ENCODE peak calls at places on chromosomes 7 and 10, in six cellular contexts. L is A549; K is lower lobe of right lung; J is mammary epithelial cell; Y is ovary; P is CD8-positive, alpha-beta T cell. Z is an unnamed sample.

GRCh38 chr10:78511324-78512204 is 477.9 kb downstream of the RPS24 start:
- DNase-seq in L (no peak), K (no peak), J (no peak), Y (no peak), P (peak), Z (no peak)

GRCh38 chr10:17213646-17214349 is 12.3 kb upstream of the TRDMT1 start:
- DNase-seq in L (no peak), K (no peak), J (peak), Y (no peak), P (no peak), Z (no peak)

GRCh38 chr10:43249962-43250624 is 16.8 kb downstream of the RASGEF1A start:
- DNase-seq in L (no peak), K (peak), J (no peak), Y (peak), P (peak), Z (peak)

GRCh38 chr7:47757946-47758371 is 176.0 kb upstream of the TNS3 start:
- DNase-seq in L (no peak), K (peak), J (peak), Y (peak), P (no peak), Z (peak)

GRCh38 chr10:8563478-8563877 is 509.0 kb downstream of the GATA3 start:
- DNase-seq in L (no peak), K (no peak), J (no peak), Y (no peak), P (no peak), Z (no peak)

GRCh38 chr7:2004841-2005351 is 227.8 kb downstream of the MAD1L1 start:
- DNase-seq in L (no peak), K (peak), J (no peak), Y (no peak), P (no peak), Z (peak)

GRCh38 chr10:101602767-101603398 is 14.8 kb downstream of the DPCD start:
- DNase-seq in L (peak), K (peak), J (peak), Y (peak), P (no peak), Z (peak)

GRCh38 chr7:138099813-138100212 is 23.6 kb downstream of the AKR1D1 start:
- DNase-seq in L (no peak), K (no peak), J (no peak), Y (no peak), P (no peak), Z (no peak)

GRCh38 chr10:21172774-21173432 is 275.8 kb upstream of the NEBL start:
- DNase-seq in L (peak), K (peak), J (no peak), Y (no peak), P (no peak), Z (no peak)

GRCh38 chr10:94066411-94066810 is 72.7 kb downstream of the PLCE1 start:
- DNase-seq in L (no peak), K (no peak), J (peak), Y (peak), P (no peak), Z (no peak)

GRCh38 chr7:33210958-33211357 is 81.6 kb downstream of the BBS9 start:
- DNase-seq in L (no peak), K (no peak), J (no peak), Y (no peak), P (no peak), Z (no peak)

GRCh38 chr7:135884495-135885237 is 92.5 kb downstream of the MTPN start:
- DNase-seq in L (no peak), K (no peak), J (no peak), Y (no peak), P (no peak), Z (no peak)

GRCh38 chr7:155198901-155199845 is 98.5 kb upstream of the INSIG1 start:
- DNase-seq in L (peak), K (no peak), J (peak), Y (no peak), P (no peak), Z (no peak)

GRCh38 chr10:69874464-69874863 is 72.8 kb downstream of the COL13A1 start:
- DNase-seq in L (peak), K (no peak), J (peak), Y (no peak), P (no peak), Z (no peak)

GRCh38 chr10:93413252-93413689 is 68.9 kb downstream of the MYOF start:
- DNase-seq in L (no peak), K (no peak), J (no peak), Y (no peak), P (peak), Z (no peak)

GRCh38 chr7:17773289-17773626 is 167.0 kb downstream of the SNX13 start:
- DNase-seq in L (peak), K (no peak), J (peak), Y (no peak), P (no peak), Z (no peak)

GRCh38 chr7:90655566-90655965 is 59.4 kb downstream of the CDK14 start:
- DNase-seq in L (no peak), K (no peak), J (peak), Y (no peak), P (no peak), Z (no peak)

GRCh38 chr7:110347091-110347490 is 743.8 kb upstream of the LRRN3 start:
- DNase-seq in L (no peak), K (no peak), J (peak), Y (no peak), P (no peak), Z (no peak)

GRCh38 chr10:132792796-132793195 is 6.8 kb upstream of the NKX6-2 start:
- DNase-seq in L (no peak), K (no peak), J (no peak), Y (no peak), P (no peak), Z (no peak)

GRCh38 chr10:48610585-48611093 is 5.8 kb upstream of the ARHGAP22 start:
- DNase-seq in L (no peak), K (no peak), J (no peak), Y (no peak), P (no peak), Z (no peak)

GRCh38 chr10:77274046-77274795 is 363.4 kb downstream of the KCNMA1 start:
- DNase-seq in L (no peak), K (no peak), J (peak), Y (no peak), P (no peak), Z (no peak)

GRCh38 chr7:126524967-126525366 is 727.8 kb downstream of the GRM8 start:
- DNase-seq in L (no peak), K (no peak), J (no peak), Y (no peak), P (no peak), Z (no peak)

GRCh38 chr7:67940400-67940799 is 943.8 kb downstream of the TYW1 start:
- DNase-seq in L (no peak), K (no peak), J (no peak), Y (no peak), P (no peak), Z (no peak)

GRCh38 chr7:114922652-114923402 is 933 bp downstream of the MDFIC start:
- DNase-seq in L (peak), K (peak), J (peak), Y (peak), P (peak), Z (peak)

GRCh38 chr10:79431891-79432831 is 13.3 kb downstream of the ZCCHC24 start:
- DNase-seq in L (no peak), K (no peak), J (no peak), Y (peak), P (no peak), Z (no peak)

GRCh38 chr7:19268737-19269136 is 123.5 kb upstream of the FERD3L start:
- DNase-seq in L (no peak), K (no peak), J (peak), Y (no peak), P (no peak), Z (no peak)

GRCh38 chr7:39691821-39692220 is 68.4 kb downstream of the RALA start:
- DNase-seq in L (no peak), K (no peak), J (peak), Y (no peak), P (no peak), Z (no peak)

GRCh38 chr10:21518629-21519321 is 6.7 kb downstream of the SKIDA1 start:
- DNase-seq in L (no peak), K (peak), J (peak), Y (peak), P (no peak), Z (no peak)

GRCh38 chr10:109957092-109957797 is 33.9 kb upstream of the XPNPEP1 start:
- DNase-seq in L (no peak), K (no peak), J (no peak), Y (no peak), P (no peak), Z (no peak)

GRCh38 chr7:31043035-31043434 is 9.1 kb upstream of the ADCYAP1R1 start:
- DNase-seq in L (no peak), K (no peak), J (no peak), Y (no peak), P (no peak), Z (no peak)

GRCh38 chr7:140079121-140079536 is 16.4 kb upstream of the PARP12 start:
- DNase-seq in L (peak), K (no peak), J (peak), Y (peak), P (no peak), Z (no peak)

GRCh38 chr10:121559321-121559720 is 38.9 kb downstream of the FGFR2 start:
- DNase-seq in L (no peak), K (no peak), J (no peak), Y (no peak), P (no peak), Z (no peak)

GRCh38 chr7:78149787-78150186 is 351.2 kb downstream of the PHTF2 start:
- DNase-seq in L (no peak), K (no peak), J (no peak), Y (no peak), P (no peak), Z (no peak)

GRCh38 chr10:116773306-116773705 is 30.9 kb upstream of the HSPA12A start:
- DNase-seq in L (no peak), K (no peak), J (no peak), Y (no peak), P (no peak), Z (no peak)

GRCh38 chr10:110437761-110438341 is 59.9 kb upstream of the DUSP5 start:
- DNase-seq in L (no peak), K (no peak), J (no peak), Y (no peak), P (no peak), Z (no peak)

GRCh38 chr7:158979023-158979529 is 122.7 kb downstream of the DYNC2I1 start:
- DNase-seq in L (no peak), K (no peak), J (no peak), Y (no peak), P (no peak), Z (no peak)

GRCh38 chr7:144787127-144787526 is 48.7 kb downstream of the TPK1 start:
- DNase-seq in L (no peak), K (no peak), J (no peak), Y (no peak), P (no peak), Z (no peak)
- TF ChIP-seq CTCF in L (no peak), K (no peak), J (peak), Y (no peak), P (no peak), Z (peak)

GRCh38 chr10:13472359-13472758 is 56.5 kb downstream of the BEND7 start:
- DNase-seq in L (no peak), K (no peak), J (no peak), Y (no peak), P (no peak), Z (no peak)

GRCh38 chr10:13475124-13475523 is 53.7 kb downstream of the BEND7 start:
- DNase-seq in L (no peak), K (no peak), J (peak), Y (no peak), P (no peak), Z (no peak)

GRCh38 chr10:13473986-13474385 is 54.8 kb downstream of the BEND7 start:
- DNase-seq in L (no peak), K (no peak), J (no peak), Y (no peak), P (no peak), Z (no peak)

GRCh38 chr10:13470270-13470669 is 58.5 kb downstream of the BEND7 start:
- DNase-seq in L (no peak), K (no peak), J (no peak), Y (no peak), P (no peak), Z (no peak)
- TF ChIP-seq CTCF in L (no peak), K (no peak), J (peak), Y (no peak), P (no peak), Z (no peak)

GRCh38 chr10:22805304-22805703 is 90.9 kb upstream of the PIP4K2A start:
- DNase-seq in L (no peak), K (no peak), J (no peak), Y (no peak), P (no peak), Z (no peak)
- TF ChIP-seq CTCF in L (no peak), K (no peak), J (no peak), Y (no peak), P (no peak), Z (peak)

GRCh38 chr7:44377134-44377463 is 51.7 kb upstream of the CAMK2B start:
- DNase-seq in L (no peak), K (no peak), J (no peak), Y (no peak), P (peak), Z (no peak)

GRCh38 chr7:44375926-44376342 is 50.5 kb upstream of the CAMK2B start:
- DNase-seq in L (no peak), K (no peak), J (no peak), Y (no peak), P (no peak), Z (no peak)

GRCh38 chr7:44374007-44374763 is 48.8 kb upstream of the CAMK2B start:
- DNase-seq in L (no peak), K (no peak), J (no peak), Y (no peak), P (peak), Z (no peak)

GRCh38 chr7:44376429-44377133 is 51.2 kb upstream of the CAMK2B start:
- DNase-seq in L (no peak), K (no peak), J (no peak), Y (no peak), P (peak), Z (no peak)

GRCh38 chr7:44375236-44375699 is 49.9 kb upstream of the CAMK2B start:
- DNase-seq in L (no peak), K (no peak), J (no peak), Y (no peak), P (peak), Z (no peak)
- TF ChIP-seq CTCF in L (peak), K (peak), J (peak), Y (no peak), P (no peak), Z (peak)

DNA sequence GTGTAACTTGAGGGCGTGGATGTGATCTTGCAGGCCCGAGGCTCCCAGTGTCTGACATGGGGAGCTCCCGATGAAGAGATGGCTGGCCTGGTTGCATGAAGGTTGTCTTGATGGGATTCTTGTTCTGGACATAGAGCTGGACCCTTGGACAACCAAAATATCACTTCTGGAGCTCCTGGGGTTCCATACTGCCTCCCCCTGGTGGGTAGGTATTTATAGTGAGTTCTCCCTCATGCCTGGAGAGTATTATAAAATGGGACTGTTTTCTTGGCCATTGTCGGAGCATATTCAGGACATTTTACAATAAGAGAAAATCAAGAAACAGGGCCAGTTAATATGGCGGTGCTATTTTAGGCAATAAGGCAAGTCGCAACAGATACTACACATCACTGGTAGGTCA is 32.6 kb upstream of the GIMAP8 start:
- DNase-seq in L (no peak), K (no peak), J (no peak), Y (no peak), P (peak), Z (no peak)
- TF ChIP-seq CTCF in L (peak), K (no peak), J (no peak), Y (no peak), P (no peak), Z (no peak)

DNA sequence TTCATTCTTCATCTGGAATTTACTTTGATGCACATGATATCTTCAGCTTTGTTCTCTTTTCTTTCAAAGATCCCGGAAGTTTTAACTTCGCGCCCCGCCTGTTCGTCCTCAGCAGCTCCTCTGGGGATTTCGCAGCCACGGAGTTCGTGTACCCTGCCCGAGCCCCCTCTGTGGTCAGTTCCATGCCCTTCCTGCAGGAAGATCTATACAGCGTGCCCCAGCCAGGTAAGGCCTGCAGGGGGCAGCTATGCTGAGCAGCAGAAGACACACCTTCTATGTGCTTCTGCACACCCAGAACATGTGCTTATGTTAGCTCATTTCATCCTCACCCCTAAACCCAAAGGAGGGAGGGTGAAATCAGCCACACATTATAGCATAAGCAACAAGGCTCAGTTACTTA is 79.7 kb upstream of the LYZL2 start:
- DNase-seq in L (no peak), K (no peak), J (no peak), Y (no peak), P (no peak), Z (no peak)
- TF ChIP-seq CTCF in L (no peak), K (no peak), J (no peak), Y (no peak), P (no peak), Z (no peak)

DNA sequence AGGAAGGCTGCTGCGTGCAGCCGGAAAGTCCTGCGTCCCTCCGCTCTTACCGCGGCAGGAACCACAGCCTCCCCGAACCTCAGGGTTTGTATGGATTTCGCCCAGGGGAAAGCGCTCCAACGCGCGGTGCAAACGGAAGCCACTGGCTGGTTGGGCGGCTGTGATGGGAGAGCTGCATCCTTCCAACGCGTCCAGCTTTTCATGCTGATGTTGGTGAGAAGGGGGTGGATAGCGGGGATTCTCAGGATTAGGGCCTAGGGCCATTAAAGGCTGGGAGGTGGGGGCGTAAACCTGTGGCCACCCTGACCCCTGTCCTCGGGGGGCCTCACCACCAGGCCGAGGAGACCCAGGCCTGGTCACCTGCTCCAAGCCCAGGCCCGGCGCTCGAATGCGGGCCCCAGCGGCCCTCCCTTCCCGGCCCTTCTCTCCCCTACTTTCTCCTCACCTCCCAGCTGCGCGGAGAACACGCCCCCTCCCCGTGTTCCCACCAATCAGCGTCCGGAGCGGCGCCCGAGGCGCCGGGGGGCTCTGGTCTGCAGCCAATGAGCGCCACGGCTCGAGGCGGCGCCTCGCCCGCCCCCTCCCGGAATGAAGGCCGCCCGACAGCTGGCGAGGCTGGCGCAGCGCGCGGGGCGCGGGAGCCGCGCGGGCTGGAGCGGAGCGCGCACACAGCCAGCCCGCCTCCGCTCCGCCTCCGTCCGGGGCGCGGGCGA is 458 bp upstream of the NANOS1 start:
- DNase-seq in L (peak), K (peak), J (peak), Y (peak), P (peak), Z (peak)
- TF ChIP-seq CTCF in L (no peak), K (no peak), J (peak), Y (peak), P (no peak), Z (peak)

GRCh38 chr10:61897671-61898434 is 3.6 kb upstream of the ARID5B start:
- DNase-seq in L (peak), K (peak), J (no peak), Y (peak), P (no peak), Z (no peak)
- TF ChIP-seq CTCF in L (no peak), K (peak), J (peak), Y (peak), P (no peak), Z (peak)

GRCh38 chr7:44735403-44736165 is 13.1 kb upstream of the ZMIZ2 start:
- DNase-seq in L (peak), K (no peak), J (peak), Y (no peak), P (no peak), Z (no peak)
- TF ChIP-seq CTCF in L (no peak), K (no peak), J (no peak), Y (no peak), P (no peak), Z (no peak)